ENCODE peak calls at places on chromosome 10, in six cellular contexts. J, S, Z, K, H and U are unnamed samples.

GRCh38 chr10:51029172-51029641 is 45.1 kb upstream of the PRKG1 start:
- DNase-seq in Z (no peak), H (no peak), J (no peak), K (peak), S (no peak), U (no peak)

GRCh38 chr10:74186678-74187077 is 35.7 kb downstream of the ADK start:
- DNase-seq in K (no peak), S (no peak), J (no peak), H (no peak), Z (no peak), U (no peak)

GRCh38 chr10:59991661-59992060 is 85.3 kb upstream of the CCDC6 start:
- DNase-seq in K (no peak), J (no peak), H (no peak), S (peak), Z (no peak), U (peak)

GRCh38 chr10:67666416-67667043 is 29.5 kb downstream of the CTNNA3 start:
- DNase-seq in K (peak), H (no peak), Z (no peak), J (no peak), S (no peak), U (no peak)

GRCh38 chr10:91185239-91185875 is 35.1 kb upstream of the PCGF5 start:
- DNase-seq in S (peak), H (no peak), Z (no peak), J (no peak), K (peak), U (no peak)

GRCh38 chr10:95337761-95338160 is 47.0 kb upstream of the PDLIM1 start:
- DNase-seq in S (no peak), Z (no peak), K (no peak), H (no peak), J (no peak), U (no peak)

GRCh38 chr10:34994565-34995142 is 95.5 kb downstream of the CUL2 start:
- DNase-seq in H (no peak), S (peak), Z (peak), K (peak), J (no peak), U (peak)

GRCh38 chr10:49512121-49512809 is 26.7 kb downstream of the ERCC6 start:
- DNase-seq in K (peak), Z (no peak), H (no peak), J (no peak), S (peak), U (no peak)

GRCh38 chr10:106450966-106451365 is 713.5 kb downstream of the SORCS1 start:
- DNase-seq in S (no peak), K (peak), Z (no peak), H (no peak), J (no peak), U (no peak)

GRCh38 chr10:93968452-93969044 is 25.2 kb upstream of the PLCE1 start:
- DNase-seq in J (no peak), H (no peak), Z (peak), K (no peak), S (no peak), U (no peak)

GRCh38 chr10:69629897-69630650 is at the start of gene FAM241B:
- DNase-seq in S (peak), K (no peak), Z (peak), H (peak), J (peak), U (peak)

GRCh38 chr10:27792191-27792590 is 46.6 kb upstream of the MKX start:
- DNase-seq in K (peak), J (no peak), Z (no peak), H (no peak), S (no peak), U (no peak)

GRCh38 chr10:14587540-14588083 is 187.1 kb downstream of the FAM107B start:
- DNase-seq in S (no peak), H (no peak), K (no peak), Z (no peak), J (no peak), U (no peak)

GRCh38 chr10:27392606-27393005 is 111.5 kb upstream of the RAB18 start:
- DNase-seq in J (no peak), H (no peak), S (no peak), K (no peak), Z (no peak), U (no peak)

GRCh38 chr10:84826704-84827103 is 498.3 kb downstream of the CCSER2 start:
- DNase-seq in K (no peak), J (no peak), Z (no peak), H (no peak), S (no peak), U (no peak)

GRCh38 chr10:84424731-84425165 is 96.4 kb downstream of the CCSER2 start:
- DNase-seq in S (peak), J (peak), H (peak), K (peak), Z (no peak), U (peak)

GRCh38 chr10:114172241-114172640 is 1.8 kb downstream of the CCDC186 start:
- DNase-seq in H (no peak), Z (no peak), S (no peak), J (no peak), K (peak), U (no peak)

GRCh38 chr10:128419466-128420019 is 293.3 kb upstream of the MKI67 start:
- DNase-seq in J (no peak), S (no peak), H (no peak), K (no peak), Z (no peak), U (no peak)

GRCh38 chr10:121792198-121792597 is 135.6 kb downstream of the ATE1 start:
- DNase-seq in J (no peak), H (no peak), S (no peak), K (no peak), Z (no peak), U (no peak)

GRCh38 chr10:97849101-97849490 is 547 bp upstream of the GOLGA7B start:
- DNase-seq in J (no peak), Z (no peak), H (peak), S (peak), K (no peak), U (no peak)

GRCh38 chr10:118767297-118768040 is 12.7 kb upstream of the CACUL1 start:
- DNase-seq in Z (no peak), S (no peak), J (no peak), H (no peak), K (no peak), U (no peak)

GRCh38 chr10:63720072-63720537 is 198.9 kb downstream of the REEP3 start:
- DNase-seq in H (no peak), S (peak), J (no peak), Z (peak), K (peak), U (peak)

GRCh38 chr10:102120987-102121738 is 995 bp upstream of the LDB1 start:
- DNase-seq in J (peak), S (no peak), K (peak), Z (peak), H (peak), U (peak)

GRCh38 chr10:67606572-67606971 is 89.4 kb downstream of the CTNNA3 start:
- DNase-seq in K (peak), Z (no peak), J (no peak), S (no peak), H (no peak), U (no peak)

GRCh38 chr10:113469796-113470195 is 83.1 kb upstream of the HABP2 start:
- DNase-seq in Z (no peak), H (no peak), S (no peak), K (no peak), J (no peak), U (no peak)

GRCh38 chr10:102785818-102786217 is 42.1 kb downstream of the WBP1L start:
- DNase-seq in J (no peak), Z (no peak), H (no peak), S (no peak), K (no peak), U (no peak)

GRCh38 chr10:132548106-132548823 is 10.7 kb downstream of the INPP5A start:
- DNase-seq in S (no peak), K (no peak), H (peak), Z (no peak), J (peak), U (no peak)

GRCh38 chr10:80946957-80947722 is 409.4 kb downstream of the SH2D4B start:
- DNase-seq in Z (no peak), S (no peak), H (no peak), J (no peak), K (no peak), U (no peak)

GRCh38 chr10:80946073-80946472 is 408.4 kb downstream of the SH2D4B start:
- DNase-seq in K (no peak), Z (no peak), J (no peak), S (no peak), H (no peak), U (no peak)

GRCh38 chr10:80949785-80950184 is 412.1 kb downstream of the SH2D4B start:
- DNase-seq in H (no peak), K (no peak), Z (no peak), S (no peak), J (no peak), U (no peak)

DNA sequence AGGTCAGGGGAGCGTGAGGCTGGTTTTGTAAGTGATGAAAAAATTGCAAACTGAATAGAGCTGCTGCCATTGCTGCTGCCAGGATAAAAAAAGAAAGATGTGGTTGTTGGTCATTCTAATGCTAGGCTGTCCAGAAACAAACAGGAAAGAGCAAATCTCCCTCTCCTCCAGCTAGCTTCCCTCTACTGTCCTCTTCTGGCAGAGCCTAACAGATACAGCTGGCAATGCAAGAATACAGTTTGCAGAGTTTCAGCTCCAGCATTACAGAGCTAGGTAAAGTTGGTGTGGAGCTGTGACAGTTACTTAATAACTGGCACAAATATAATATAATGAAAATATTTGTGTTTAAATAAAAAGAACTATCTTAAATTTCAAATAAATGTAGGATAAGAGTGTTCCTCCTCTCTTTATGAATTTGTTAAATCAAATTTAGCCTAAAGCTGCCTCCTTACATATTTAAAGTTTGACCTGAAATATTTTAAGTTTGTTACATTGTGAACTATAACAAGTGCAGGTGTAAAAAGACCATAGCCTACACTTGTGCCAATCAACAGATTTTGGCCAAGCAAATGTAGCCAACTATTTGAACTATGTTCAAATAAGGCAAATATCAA is 407.7 kb downstream of the SH2D4B start:
- DNase-seq in Z (no peak), J (no peak), H (no peak), K (no peak), S (peak), U (peak)
- TF ChIP-seq CTCF in Z (peak), J (peak), H (peak), K (no peak), S (peak), U (no peak)

DNA sequence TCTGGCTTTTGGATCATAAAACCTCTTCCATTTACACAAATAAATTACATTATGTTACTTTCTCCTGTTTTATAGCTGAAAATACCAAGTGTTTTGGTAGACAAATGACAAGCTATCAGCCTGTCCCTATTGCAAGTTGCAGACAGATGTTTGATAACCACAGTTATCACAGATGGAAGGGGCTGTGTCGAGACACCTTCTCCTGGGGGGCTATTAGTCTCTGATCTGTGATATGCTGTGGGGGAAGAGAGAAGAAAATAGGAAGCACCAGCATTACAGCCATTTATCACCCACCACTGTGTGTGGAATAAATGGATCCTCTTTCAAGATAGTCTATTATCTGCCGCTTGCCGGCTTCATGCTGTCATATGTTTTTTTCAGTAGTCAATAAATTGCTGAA is 597.2 kb upstream of the ADARB2 start:
- DNase-seq in K (no peak), Z (no peak), J (no peak), H (no peak), S (no peak), U (no peak)
- TF ChIP-seq CTCF in K (no peak), Z (no peak), J (no peak), H (no peak), S (no peak), U (no peak)

DNA sequence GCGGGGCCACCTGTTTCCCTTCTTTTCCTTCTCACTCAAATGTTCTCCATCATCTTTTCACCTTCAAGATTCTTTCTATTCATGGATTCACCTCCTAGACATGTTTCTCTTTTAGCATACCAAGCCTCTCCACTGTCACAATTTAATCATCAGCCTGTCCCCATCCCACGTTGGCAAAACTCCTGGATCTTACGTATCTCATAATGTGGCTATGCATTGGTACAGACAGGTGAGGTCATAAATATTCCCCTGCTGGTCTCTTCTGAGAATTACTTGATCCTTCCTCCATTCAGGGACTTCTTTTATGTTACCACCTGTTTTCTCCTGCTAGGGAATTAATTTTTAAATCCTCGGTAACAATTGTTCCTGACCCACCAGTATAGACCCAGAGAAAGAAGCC is 262.6 kb upstream of the NEBL start:
- DNase-seq in K (no peak), Z (no peak), H (no peak), J (no peak), S (no peak), U (no peak)
- TF ChIP-seq CTCF in K (no peak), Z (no peak), H (no peak), J (no peak), S (no peak), U (no peak)

GRCh38 chr10:109721401-109722028 is 201.8 kb downstream of the XPNPEP1 start:
- DNase-seq in H (no peak), J (no peak), S (no peak), K (peak), Z (no peak), U (no peak)
- TF ChIP-seq CTCF in H (no peak), J (no peak), S (no peak), K (no peak), Z (no peak), U (no peak)